ENCODE peak calls at places on chromosome 18, in eight cellular contexts. One of them, this sample, is unnamed.
A peak's percentile ranks its signal among the peaks of the same experiment; 100 is the strongest.

GRCh38 chr18:27473359-27473758 is 288.3 kb upstream of the CHST9 start:
- DNase-seq in cardiac fibroblast: no peak
- DNase-seq in RWPE1: no peak
- DNase-seq in left lobe of liver: no peak
- DNase-seq in stimulated activated CD8-positive, alpha-beta memory T cell treated with anti-CD3 and anti-CD28 coated beads, Interleukin-15, amount 100 ng/mL, for 24 hours: no peak
- DNase-seq in HCEC 1CT: no peak
- DNase-seq in left ventricle myocardium superior: no peak
- DNase-seq in activated naive CD4-positive, alpha-beta T cell treated with anti-CD3 and anti-CD28 coated beads, Interleukin-2, amount 50 U/mL, for 16 hours: no peak
- DNase-seq in this sample: no peak

GRCh38 chr18:45930953-45931352 is 36.2 kb downstream of the EPG5 start:
- DNase-seq in activated naive CD4-positive, alpha-beta T cell treated with anti-CD3 and anti-CD28 coated beads, Interleukin-2, amount 50 U/mL, for 16 hours: no peak
- DNase-seq in left ventricle myocardium superior: no peak
- DNase-seq in HCEC 1CT: no peak
- DNase-seq in RWPE1: no peak
- DNase-seq in stimulated activated CD8-positive, alpha-beta memory T cell treated with anti-CD3 and anti-CD28 coated beads, Interleukin-15, amount 100 ng/mL, for 24 hours: no peak
- DNase-seq in left lobe of liver: no peak
- DNase-seq in cardiac fibroblast: no peak
- DNase-seq in this sample: no peak

GRCh38 chr18:10274327-10274726 is 180.1 kb upstream of the APCDD1 start:
- DNase-seq in RWPE1: no peak
- DNase-seq in left lobe of liver: no peak
- DNase-seq in activated naive CD4-positive, alpha-beta T cell treated with anti-CD3 and anti-CD28 coated beads, Interleukin-2, amount 50 U/mL, for 16 hours: no peak
- DNase-seq in cardiac fibroblast: peak; percentile 71
- DNase-seq in HCEC 1CT: peak; percentile 21
- DNase-seq in stimulated activated CD8-positive, alpha-beta memory T cell treated with anti-CD3 and anti-CD28 coated beads, Interleukin-15, amount 100 ng/mL, for 24 hours: no peak
- DNase-seq in left ventricle myocardium superior: peak; percentile 41
- DNase-seq in this sample: no peak

GRCh38 chr18:31302991-31303390 is 15.0 kb upstream of the DSG1 start:
- DNase-seq in cardiac fibroblast: no peak
- DNase-seq in RWPE1: peak; percentile 68
- DNase-seq in HCEC 1CT: no peak
- DNase-seq in left lobe of liver: no peak
- DNase-seq in stimulated activated CD8-positive, alpha-beta memory T cell treated with anti-CD3 and anti-CD28 coated beads, Interleukin-15, amount 100 ng/mL, for 24 hours: no peak
- DNase-seq in activated naive CD4-positive, alpha-beta T cell treated with anti-CD3 and anti-CD28 coated beads, Interleukin-2, amount 50 U/mL, for 16 hours: no peak
- DNase-seq in left ventricle myocardium superior: no peak
- DNase-seq in this sample: no peak

GRCh38 chr18:51361130-51361860 is 163.8 kb upstream of the MEX3C start:
- DNase-seq in activated naive CD4-positive, alpha-beta T cell treated with anti-CD3 and anti-CD28 coated beads, Interleukin-2, amount 50 U/mL, for 16 hours: no peak
- DNase-seq in left lobe of liver: no peak
- DNase-seq in cardiac fibroblast: peak; percentile 73
- DNase-seq in RWPE1: no peak
- DNase-seq in left ventricle myocardium superior: no peak
- DNase-seq in stimulated activated CD8-positive, alpha-beta memory T cell treated with anti-CD3 and anti-CD28 coated beads, Interleukin-15, amount 100 ng/mL, for 24 hours: no peak
- DNase-seq in HCEC 1CT: no peak
- DNase-seq in this sample: no peak

GRCh38 chr18:5311273-5312009 is 15.9 kb upstream of the ZBTB14 start:
- DNase-seq in activated naive CD4-positive, alpha-beta T cell treated with anti-CD3 and anti-CD28 coated beads, Interleukin-2, amount 50 U/mL, for 16 hours: no peak
- DNase-seq in cardiac fibroblast: peak; percentile 10
- DNase-seq in RWPE1: no peak
- DNase-seq in left ventricle myocardium superior: no peak
- DNase-seq in left lobe of liver: no peak
- DNase-seq in stimulated activated CD8-positive, alpha-beta memory T cell treated with anti-CD3 and anti-CD28 coated beads, Interleukin-15, amount 100 ng/mL, for 24 hours: no peak
- DNase-seq in HCEC 1CT: peak; percentile 5
- DNase-seq in this sample: no peak

GRCh38 chr18:51164327-51165290 is 32.9 kb downstream of the MEX3C start:
- DNase-seq in left lobe of liver: no peak
- DNase-seq in HCEC 1CT: no peak
- DNase-seq in left ventricle myocardium superior: no peak
- DNase-seq in cardiac fibroblast: peak; percentile 15
- DNase-seq in stimulated activated CD8-positive, alpha-beta memory T cell treated with anti-CD3 and anti-CD28 coated beads, Interleukin-15, amount 100 ng/mL, for 24 hours: no peak
- DNase-seq in activated naive CD4-positive, alpha-beta T cell treated with anti-CD3 and anti-CD28 coated beads, Interleukin-2, amount 50 U/mL, for 16 hours: no peak
- DNase-seq in RWPE1: no peak
- DNase-seq in this sample: no peak

GRCh38 chr18:30618567-30618966 is 424.0 kb downstream of the DSC3 start:
- DNase-seq in activated naive CD4-positive, alpha-beta T cell treated with anti-CD3 and anti-CD28 coated beads, Interleukin-2, amount 50 U/mL, for 16 hours: no peak
- DNase-seq in left lobe of liver: no peak
- DNase-seq in cardiac fibroblast: no peak
- DNase-seq in left ventricle myocardium superior: no peak
- DNase-seq in stimulated activated CD8-positive, alpha-beta memory T cell treated with anti-CD3 and anti-CD28 coated beads, Interleukin-15, amount 100 ng/mL, for 24 hours: no peak
- DNase-seq in RWPE1: no peak
- DNase-seq in HCEC 1CT: no peak
- DNase-seq in this sample: no peak

GRCh38 chr18:49572935-49573334 is 11.1 kb downstream of the LIPG start:
- DNase-seq in left lobe of liver: no peak
- DNase-seq in HCEC 1CT: no peak
- DNase-seq in cardiac fibroblast: no peak
- DNase-seq in activated naive CD4-positive, alpha-beta T cell treated with anti-CD3 and anti-CD28 coated beads, Interleukin-2, amount 50 U/mL, for 16 hours: no peak
- DNase-seq in stimulated activated CD8-positive, alpha-beta memory T cell treated with anti-CD3 and anti-CD28 coated beads, Interleukin-15, amount 100 ng/mL, for 24 hours: no peak
- DNase-seq in left ventricle myocardium superior: no peak
- DNase-seq in RWPE1: no peak
- DNase-seq in this sample: no peak

GRCh38 chr18:22667616-22668422 is 250.1 kb upstream of the CTAGE1 start:
- DNase-seq in left lobe of liver: no peak
- DNase-seq in HCEC 1CT: peak; percentile 93
- DNase-seq in left ventricle myocardium superior: no peak
- DNase-seq in RWPE1: peak; percentile 83
- DNase-seq in cardiac fibroblast: peak; percentile 84
- DNase-seq in stimulated activated CD8-positive, alpha-beta memory T cell treated with anti-CD3 and anti-CD28 coated beads, Interleukin-15, amount 100 ng/mL, for 24 hours: no peak
- DNase-seq in activated naive CD4-positive, alpha-beta T cell treated with anti-CD3 and anti-CD28 coated beads, Interleukin-2, amount 50 U/mL, for 16 hours: no peak
- DNase-seq in this sample: no peak

GRCh38 chr18:13558132-13558531 is 168.2 kb downstream of the FAM210A start:
- DNase-seq in cardiac fibroblast: peak; percentile 44
- DNase-seq in HCEC 1CT: no peak
- DNase-seq in left ventricle myocardium superior: peak; percentile 63
- DNase-seq in RWPE1: peak; percentile 55
- DNase-seq in left lobe of liver: no peak
- DNase-seq in stimulated activated CD8-positive, alpha-beta memory T cell treated with anti-CD3 and anti-CD28 coated beads, Interleukin-15, amount 100 ng/mL, for 24 hours: no peak
- DNase-seq in activated naive CD4-positive, alpha-beta T cell treated with anti-CD3 and anti-CD28 coated beads, Interleukin-2, amount 50 U/mL, for 16 hours: peak; percentile 25
- DNase-seq in this sample: no peak

GRCh38 chr18:3595282-3596273 is 145.6 kb downstream of the TGIF1 start:
- DNase-seq in RWPE1: peak; percentile 78
- DNase-seq in left lobe of liver: peak; percentile 52
- DNase-seq in cardiac fibroblast: peak; percentile 95
- DNase-seq in HCEC 1CT: peak; percentile 99
- DNase-seq in stimulated activated CD8-positive, alpha-beta memory T cell treated with anti-CD3 and anti-CD28 coated beads, Interleukin-15, amount 100 ng/mL, for 24 hours: no peak
- DNase-seq in left ventricle myocardium superior: no peak
- DNase-seq in activated naive CD4-positive, alpha-beta T cell treated with anti-CD3 and anti-CD28 coated beads, Interleukin-2, amount 50 U/mL, for 16 hours: no peak
- DNase-seq in this sample: peak; percentile 33

GRCh38 chr18:77918738-77919137 is 669.1 kb downstream of the GALR1 start:
- DNase-seq in left ventricle myocardium superior: no peak
- DNase-seq in cardiac fibroblast: no peak
- DNase-seq in left lobe of liver: no peak
- DNase-seq in stimulated activated CD8-positive, alpha-beta memory T cell treated with anti-CD3 and anti-CD28 coated beads, Interleukin-15, amount 100 ng/mL, for 24 hours: no peak
- DNase-seq in activated naive CD4-positive, alpha-beta T cell treated with anti-CD3 and anti-CD28 coated beads, Interleukin-2, amount 50 U/mL, for 16 hours: no peak
- DNase-seq in HCEC 1CT: no peak
- DNase-seq in RWPE1: no peak
- DNase-seq in this sample: no peak

GRCh38 chr18:5975111-5975622 is 79.8 kb upstream of the TMEM200C start:
- DNase-seq in cardiac fibroblast: peak; percentile 46
- DNase-seq in left lobe of liver: no peak
- DNase-seq in RWPE1: no peak
- DNase-seq in HCEC 1CT: peak; percentile 41
- DNase-seq in stimulated activated CD8-positive, alpha-beta memory T cell treated with anti-CD3 and anti-CD28 coated beads, Interleukin-15, amount 100 ng/mL, for 24 hours: no peak
- DNase-seq in left ventricle myocardium superior: no peak
- DNase-seq in activated naive CD4-positive, alpha-beta T cell treated with anti-CD3 and anti-CD28 coated beads, Interleukin-2, amount 50 U/mL, for 16 hours: no peak
- DNase-seq in this sample: no peak

GRCh38 chr18:62434798-62435197 is 88.0 kb upstream of the ZCCHC2 start:
- DNase-seq in cardiac fibroblast: no peak
- DNase-seq in left ventricle myocardium superior: no peak
- DNase-seq in stimulated activated CD8-positive, alpha-beta memory T cell treated with anti-CD3 and anti-CD28 coated beads, Interleukin-15, amount 100 ng/mL, for 24 hours: no peak
- DNase-seq in RWPE1: no peak
- DNase-seq in HCEC 1CT: peak; percentile 50
- DNase-seq in left lobe of liver: no peak
- DNase-seq in activated naive CD4-positive, alpha-beta T cell treated with anti-CD3 and anti-CD28 coated beads, Interleukin-2, amount 50 U/mL, for 16 hours: no peak
- DNase-seq in this sample: no peak

GRCh38 chr18:79463424-79463960 is 67.8 kb downstream of the NFATC1 start:
- DNase-seq in HCEC 1CT: no peak
- DNase-seq in stimulated activated CD8-positive, alpha-beta memory T cell treated with anti-CD3 and anti-CD28 coated beads, Interleukin-15, amount 100 ng/mL, for 24 hours: no peak
- DNase-seq in left lobe of liver: no peak
- DNase-seq in cardiac fibroblast: no peak
- DNase-seq in activated naive CD4-positive, alpha-beta T cell treated with anti-CD3 and anti-CD28 coated beads, Interleukin-2, amount 50 U/mL, for 16 hours: no peak
- DNase-seq in RWPE1: no peak
- DNase-seq in left ventricle myocardium superior: no peak
- DNase-seq in this sample: no peak

GRCh38 chr18:25351773-25352628 is at the start of gene ZNF521:
- DNase-seq in HCEC 1CT: peak; percentile 86
- DNase-seq in left lobe of liver: peak; percentile 62
- DNase-seq in activated naive CD4-positive, alpha-beta T cell treated with anti-CD3 and anti-CD28 coated beads, Interleukin-2, amount 50 U/mL, for 16 hours: peak; percentile 49
- DNase-seq in RWPE1: peak; percentile 17
- DNase-seq in left ventricle myocardium superior: peak; percentile 91
- DNase-seq in stimulated activated CD8-positive, alpha-beta memory T cell treated with anti-CD3 and anti-CD28 coated beads, Interleukin-15, amount 100 ng/mL, for 24 hours: peak; percentile 13
- DNase-seq in cardiac fibroblast: peak; percentile 92
- DNase-seq in this sample: peak; percentile 92